ENCODE peak calls at places on chromosomes 2 and 18, in seven cellular contexts. One of them, this sample, is unnamed.

GRCh38 chr2:172086349-172087190 is 1.3 kb downstream of the DLX1 start:
- DNase-seq in neuronal stem cell: peak; percentile 89
- DNase-seq in neural progenitor cell: peak; percentile 94
- DNase-seq in kidney epithelial cell: no peak
- DNase-seq in esophagus muscularis mucosa: peak; percentile 89
- DNase-seq in GM23338: peak; percentile 85
- DNase-seq in adrenal gland: no peak
- DNase-seq in this sample: no peak

GRCh38 chr18:3652380-3653262 is 202.6 kb downstream of the TGIF1 start:
- DNase-seq in GM23338: no peak
- DNase-seq in neuronal stem cell: no peak
- DNase-seq in neural progenitor cell: no peak
- DNase-seq in adrenal gland: peak; percentile 96
- DNase-seq in esophagus muscularis mucosa: no peak
- DNase-seq in kidney epithelial cell: peak; percentile 79
- DNase-seq in this sample: peak; percentile 73

GRCh38 chr18:51070545-51070944 is 40.5 kb downstream of the SMAD4 start:
- DNase-seq in adrenal gland: no peak
- DNase-seq in neural progenitor cell: no peak
- DNase-seq in kidney epithelial cell: peak; percentile 29
- DNase-seq in GM23338: no peak
- DNase-seq in neuronal stem cell: no peak
- DNase-seq in esophagus muscularis mucosa: no peak
- DNase-seq in this sample: no peak

GRCh38 chr18:20971886-20972267 is 139.7 kb downstream of the ROCK1 start:
- DNase-seq in neuronal stem cell: no peak
- DNase-seq in GM23338: peak; percentile 65
- DNase-seq in esophagus muscularis mucosa: no peak
- DNase-seq in adrenal gland: no peak
- DNase-seq in kidney epithelial cell: no peak
- DNase-seq in neural progenitor cell: peak; percentile 6
- DNase-seq in this sample: no peak

GRCh38 chr2:235946590-235946989 is 221.6 kb downstream of the GBX2 start:
- DNase-seq in GM23338: peak; percentile 47
- DNase-seq in esophagus muscularis mucosa: no peak
- DNase-seq in kidney epithelial cell: no peak
- DNase-seq in neural progenitor cell: peak; percentile 55
- DNase-seq in neuronal stem cell: no peak
- DNase-seq in adrenal gland: no peak
- DNase-seq in this sample: no peak

GRCh38 chr2:74516070-74516633 is 1.9 kb downstream of the TLX2 start:
- DNase-seq in kidney epithelial cell: no peak
- DNase-seq in esophagus muscularis mucosa: no peak
- DNase-seq in adrenal gland: peak; percentile 88
- DNase-seq in GM23338: peak; percentile 95
- DNase-seq in neuronal stem cell: no peak
- DNase-seq in neural progenitor cell: peak; percentile 82
- DNase-seq in this sample: peak; percentile 89

GRCh38 chr2:127579231-127579630 is 43.7 kb downstream of the MYO7B start:
- DNase-seq in GM23338: no peak
- DNase-seq in adrenal gland: peak; percentile 31
- DNase-seq in esophagus muscularis mucosa: peak; percentile 53
- DNase-seq in kidney epithelial cell: no peak
- DNase-seq in neuronal stem cell: no peak
- DNase-seq in neural progenitor cell: no peak
- DNase-seq in this sample: no peak

GRCh38 chr18:49859725-49860124 is 46.4 kb upstream of the ACAA2 start:
- DNase-seq in kidney epithelial cell: no peak
- DNase-seq in neuronal stem cell: no peak
- DNase-seq in adrenal gland: no peak
- DNase-seq in GM23338: no peak
- DNase-seq in neural progenitor cell: no peak
- DNase-seq in esophagus muscularis mucosa: no peak
- DNase-seq in this sample: no peak

GRCh38 chr2:102027036-102027702 is 35.4 kb downstream of the IL1R2 start:
- DNase-seq in GM23338: no peak
- DNase-seq in esophagus muscularis mucosa: no peak
- DNase-seq in kidney epithelial cell: peak; percentile 59
- DNase-seq in neural progenitor cell: no peak
- DNase-seq in adrenal gland: no peak
- DNase-seq in neuronal stem cell: no peak
- DNase-seq in this sample: no peak

GRCh38 chr18:5195656-5196055 is 1.4 kb downstream of the AKAIN1 start:
- DNase-seq in GM23338: peak; percentile 41
- DNase-seq in neural progenitor cell: peak; percentile 3
- DNase-seq in esophagus muscularis mucosa: no peak
- DNase-seq in kidney epithelial cell: no peak
- DNase-seq in neuronal stem cell: no peak
- DNase-seq in adrenal gland: no peak
- DNase-seq in this sample: no peak
- H3K27me3 ChIP-seq in GM23338: peaks cover 81% of the 10 kb centered on the region
- H3K27me3 ChIP-seq in neural progenitor cell: peaks cover 99% of the 10 kb centered on the region
- H3K27me3 ChIP-seq in esophagus muscularis mucosa: peaks cover 27% of the 10 kb centered on the region
- H3K27me3 ChIP-seq in kidney epithelial cell: peaks cover 27% of the 10 kb centered on the region
- H3K27me3 ChIP-seq in neuronal stem cell: peaks cover 9% of the 10 kb centered on the region
- H3K27me3 ChIP-seq in adrenal gland: peaks cover 32% of the 10 kb centered on the region
- H3K27me3 ChIP-seq in this sample: no peaks in the 10 kb centered on the region

GRCh38 chr18:32358529-32358928 is 112.2 kb downstream of the GAREM1 start:
- DNase-seq in neural progenitor cell: no peak
- DNase-seq in adrenal gland: no peak
- DNase-seq in kidney epithelial cell: no peak
- DNase-seq in neuronal stem cell: no peak
- DNase-seq in esophagus muscularis mucosa: no peak
- DNase-seq in GM23338: no peak
- DNase-seq in this sample: peak; percentile 79
- H3K27me3 ChIP-seq in neural progenitor cell: no peaks in the 10 kb centered on the region
- H3K27me3 ChIP-seq in adrenal gland: no peaks in the 10 kb centered on the region
- H3K27me3 ChIP-seq in kidney epithelial cell: no peaks in the 10 kb centered on the region
- H3K27me3 ChIP-seq in neuronal stem cell: no peaks in the 10 kb centered on the region
- H3K27me3 ChIP-seq in esophagus muscularis mucosa: no peaks in the 10 kb centered on the region
- H3K27me3 ChIP-seq in GM23338: no peaks in the 10 kb centered on the region
- H3K27me3 ChIP-seq in this sample: no peaks in the 10 kb centered on the region

DNA sequence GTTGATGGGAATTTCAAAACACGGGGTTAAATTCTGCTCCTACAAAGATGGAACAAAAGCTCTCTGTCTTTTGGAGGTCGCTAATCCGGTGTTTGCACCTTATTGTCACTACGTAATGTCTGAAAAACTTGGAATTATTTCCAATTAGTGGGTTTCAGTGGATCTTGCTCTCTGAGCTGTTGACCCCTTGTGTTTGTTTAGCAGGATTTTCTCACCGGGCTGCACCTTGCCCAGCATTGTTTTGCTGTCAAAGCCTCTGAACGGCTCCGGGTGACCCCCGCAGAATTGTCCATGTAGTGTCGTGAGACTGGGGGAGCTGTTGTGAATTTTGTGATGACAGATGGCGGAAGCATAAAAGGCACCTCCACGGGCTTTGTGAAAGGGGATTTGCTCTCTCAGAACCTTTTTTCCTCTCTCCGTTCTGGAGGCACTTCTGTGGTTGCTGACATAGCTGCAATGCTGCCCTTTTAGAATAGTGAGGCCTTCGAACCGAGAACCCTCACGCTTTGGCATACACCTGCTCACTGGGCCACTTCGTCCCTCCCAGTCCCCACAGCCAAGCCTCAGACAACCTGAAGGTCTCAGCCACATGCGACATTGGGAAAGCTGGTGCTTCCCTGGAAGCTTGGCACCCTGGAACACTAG is 129.4 kb downstream of the ACOXL start:
- DNase-seq in adrenal gland: no peak
- DNase-seq in esophagus muscularis mucosa: no peak
- DNase-seq in neural progenitor cell: peak; percentile 89
- DNase-seq in GM23338: no peak
- DNase-seq in neuronal stem cell: peak; percentile 90
- DNase-seq in kidney epithelial cell: no peak
- DNase-seq in this sample: no peak
- H3K27me3 ChIP-seq in adrenal gland: peaks cover 4% of the 10 kb centered on the region
- H3K27me3 ChIP-seq in esophagus muscularis mucosa: no peaks in the 10 kb centered on the region
- H3K27me3 ChIP-seq in neural progenitor cell: no peaks in the 10 kb centered on the region
- H3K27me3 ChIP-seq in GM23338: no peaks in the 10 kb centered on the region
- H3K27me3 ChIP-seq in neuronal stem cell: no peaks in the 10 kb centered on the region
- H3K27me3 ChIP-seq in kidney epithelial cell: peaks cover 37% of the 10 kb centered on the region
- H3K27me3 ChIP-seq in this sample: no peaks in the 10 kb centered on the region

GRCh38 chr18:79875531-79875919 is 75.9 kb downstream of the SLC66A2 start:
- DNase-seq in kidney epithelial cell: no peak
- DNase-seq in esophagus muscularis mucosa: no peak
- DNase-seq in neural progenitor cell: no peak
- DNase-seq in neuronal stem cell: no peak
- DNase-seq in GM23338: no peak
- DNase-seq in adrenal gland: peak; percentile 38
- DNase-seq in this sample: no peak

GRCh38 chr18:79874553-79875530 is 76.6 kb downstream of the SLC66A2 start:
- DNase-seq in neural progenitor cell: no peak
- DNase-seq in adrenal gland: peak; percentile 14
- DNase-seq in neuronal stem cell: no peak
- DNase-seq in esophagus muscularis mucosa: no peak
- DNase-seq in kidney epithelial cell: no peak
- DNase-seq in GM23338: no peak
- DNase-seq in this sample: peak; percentile 2

GRCh38 chr18:79872852-79873444 is 75.2 kb downstream of the KCNG2 start:
- DNase-seq in kidney epithelial cell: no peak
- DNase-seq in esophagus muscularis mucosa: no peak
- DNase-seq in adrenal gland: peak; percentile 11
- DNase-seq in GM23338: no peak
- DNase-seq in neuronal stem cell: no peak
- DNase-seq in neural progenitor cell: no peak
- DNase-seq in this sample: peak; percentile 9

GRCh38 chr18:79872423-79872822 is 74.7 kb downstream of the KCNG2 start:
- DNase-seq in adrenal gland: peak; percentile 20
- DNase-seq in neural progenitor cell: peak; percentile 34
- DNase-seq in esophagus muscularis mucosa: no peak
- DNase-seq in GM23338: no peak
- DNase-seq in neuronal stem cell: no peak
- DNase-seq in kidney epithelial cell: no peak
- DNase-seq in this sample: peak; percentile 5

DNA sequence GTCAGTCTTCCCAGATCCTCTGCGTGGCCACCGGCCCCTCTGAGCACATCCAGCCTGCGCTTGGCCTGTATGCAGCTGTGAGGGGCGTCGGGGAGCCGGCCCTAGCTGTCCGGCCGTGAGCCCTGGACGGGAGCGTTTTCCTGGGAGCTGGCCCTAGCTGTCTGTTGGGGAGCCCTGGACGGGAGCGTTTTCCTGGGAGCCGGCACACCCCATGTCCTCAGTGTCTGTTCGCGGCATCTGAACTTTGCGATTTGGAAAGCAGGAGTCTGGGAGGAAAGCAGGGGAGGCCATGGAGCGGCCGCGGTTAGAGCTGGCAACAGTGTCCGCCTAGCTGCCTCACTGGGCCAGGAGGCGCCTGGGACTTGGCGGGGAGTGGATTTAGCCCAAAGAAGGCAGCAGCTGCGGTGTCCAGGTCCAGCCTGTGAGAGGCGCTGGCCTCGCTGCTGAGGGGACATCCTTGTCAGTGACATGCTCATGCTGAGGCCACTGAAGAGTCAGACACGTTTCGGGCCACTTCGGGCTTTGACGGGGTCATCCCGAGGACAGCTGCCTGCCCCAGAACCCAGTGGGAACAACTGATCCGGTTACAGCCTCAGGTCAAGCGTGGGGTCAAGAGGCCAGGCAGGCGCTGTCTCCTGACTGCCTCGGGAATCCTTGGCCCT is 75.8 kb downstream of the KCNG2 start:
- DNase-seq in neural progenitor cell: no peak
- DNase-seq in GM23338: no peak
- DNase-seq in neuronal stem cell: no peak
- DNase-seq in esophagus muscularis mucosa: no peak
- DNase-seq in adrenal gland: peak; percentile 29
- DNase-seq in kidney epithelial cell: no peak
- DNase-seq in this sample: peak; percentile 13
- H3K27me3 ChIP-seq in neural progenitor cell: no peaks in the 10 kb centered on the region
- H3K27me3 ChIP-seq in GM23338: no peaks in the 10 kb centered on the region
- H3K27me3 ChIP-seq in neuronal stem cell: no peaks in the 10 kb centered on the region
- H3K27me3 ChIP-seq in esophagus muscularis mucosa: no peaks in the 10 kb centered on the region
- H3K27me3 ChIP-seq in adrenal gland: no peaks in the 10 kb centered on the region
- H3K27me3 ChIP-seq in kidney epithelial cell: peaks cover 27% of the 10 kb centered on the region
- H3K27me3 ChIP-seq in this sample: no peaks in the 10 kb centered on the region

DNA sequence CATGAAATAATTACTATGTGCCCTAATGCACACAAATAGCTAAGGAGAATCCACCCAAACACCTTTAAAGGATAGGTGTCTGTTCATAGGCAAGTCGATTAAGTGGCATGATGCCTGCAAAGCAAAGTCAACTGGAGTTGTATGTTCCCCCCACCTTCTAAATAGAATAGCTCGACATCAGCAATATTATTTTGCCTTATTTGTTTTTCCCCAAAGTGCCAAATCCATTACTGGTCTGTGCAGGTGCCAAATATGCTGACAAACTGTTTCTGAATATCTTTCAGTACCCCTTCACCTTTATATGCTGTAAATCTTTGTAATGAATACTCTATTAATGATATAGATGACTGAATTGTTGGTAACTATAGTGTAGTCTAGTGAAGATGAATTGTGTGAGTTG is 8.9 kb downstream of the TBR1 start:
- DNase-seq in neuronal stem cell: no peak
- DNase-seq in GM23338: no peak
- DNase-seq in esophagus muscularis mucosa: no peak
- DNase-seq in kidney epithelial cell: no peak
- DNase-seq in neural progenitor cell: no peak
- DNase-seq in adrenal gland: no peak
- DNase-seq in this sample: no peak
- H3K27me3 ChIP-seq in neuronal stem cell: peaks cover 38% of the 10 kb centered on the region
- H3K27me3 ChIP-seq in GM23338: peaks cover 100% of the 10 kb centered on the region
- H3K27me3 ChIP-seq in esophagus muscularis mucosa: peaks cover 81% of the 10 kb centered on the region
- H3K27me3 ChIP-seq in kidney epithelial cell: peaks cover 80% of the 10 kb centered on the region
- H3K27me3 ChIP-seq in neural progenitor cell: peaks cover 100% of the 10 kb centered on the region
- H3K27me3 ChIP-seq in adrenal gland: peaks cover 99% of the 10 kb centered on the region
- H3K27me3 ChIP-seq in this sample: no peaks in the 10 kb centered on the region

DNA sequence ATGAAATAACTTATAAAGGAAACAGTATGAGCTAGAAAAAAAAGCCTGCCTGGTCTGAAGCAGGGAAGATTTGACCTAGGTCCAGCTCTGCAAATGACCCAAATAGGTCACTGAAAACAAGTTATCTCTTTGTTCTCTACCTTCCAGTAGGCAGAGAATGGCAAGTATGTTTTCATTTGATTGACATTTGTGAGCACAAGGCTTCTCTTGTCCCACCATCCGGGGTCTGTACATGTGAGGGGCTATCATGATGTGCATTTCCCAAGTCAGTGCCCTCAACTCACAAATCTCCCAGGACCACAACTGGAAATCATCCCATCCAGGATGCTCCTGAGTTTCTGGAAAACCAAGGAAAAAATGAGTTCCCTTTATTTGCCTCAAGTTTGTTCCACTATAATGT is 309.5 kb downstream of the AFF3 start:
- DNase-seq in neuronal stem cell: no peak
- DNase-seq in neural progenitor cell: no peak
- DNase-seq in GM23338: no peak
- DNase-seq in kidney epithelial cell: no peak
- DNase-seq in esophagus muscularis mucosa: no peak
- DNase-seq in adrenal gland: no peak
- DNase-seq in this sample: peak; percentile 48
- H3K27me3 ChIP-seq in neuronal stem cell: no peaks in the 10 kb centered on the region
- H3K27me3 ChIP-seq in neural progenitor cell: no peaks in the 10 kb centered on the region
- H3K27me3 ChIP-seq in GM23338: no peaks in the 10 kb centered on the region
- H3K27me3 ChIP-seq in kidney epithelial cell: no peaks in the 10 kb centered on the region
- H3K27me3 ChIP-seq in esophagus muscularis mucosa: no peaks in the 10 kb centered on the region
- H3K27me3 ChIP-seq in adrenal gland: no peaks in the 10 kb centered on the region
- H3K27me3 ChIP-seq in this sample: no peaks in the 10 kb centered on the region

GRCh38 chr2:199459286-199460100 is 1.8 kb upstream of the SATB2 start:
- DNase-seq in neural progenitor cell: peak; percentile 94
- DNase-seq in neuronal stem cell: peak; percentile 95
- DNase-seq in GM23338: peak; percentile 94
- DNase-seq in adrenal gland: peak; percentile 95
- DNase-seq in kidney epithelial cell: peak; percentile 75
- DNase-seq in esophagus muscularis mucosa: peak; percentile 94
- DNase-seq in this sample: peak; percentile 94
- H3K27me3 ChIP-seq in neural progenitor cell: peaks cover 93% of the 10 kb centered on the region
- H3K27me3 ChIP-seq in neuronal stem cell: peaks cover 31% of the 10 kb centered on the region
- H3K27me3 ChIP-seq in GM23338: peaks cover 81% of the 10 kb centered on the region
- H3K27me3 ChIP-seq in adrenal gland: peaks cover 48% of the 10 kb centered on the region
- H3K27me3 ChIP-seq in kidney epithelial cell: peaks cover 38% of the 10 kb centered on the region
- H3K27me3 ChIP-seq in esophagus muscularis mucosa: peaks cover 78% of the 10 kb centered on the region
- H3K27me3 ChIP-seq in this sample: peaks cover 3% of the 10 kb centered on the region

This sample was measured in testis.